ENCODE peak calls at places on chromosomes 6 and 20, in seven cellular contexts. One of them, this sample, is unnamed.

GRCh38 chr6:163346529-163346961 is 68.0 kb upstream of the QKI start:
- DNase-seq in GM06990: no peak
- DNase-seq in foreskin fibroblast: peak
- DNase-seq in astrocyte of the spinal cord: peak
- DNase-seq in activated CD8-positive, alpha-beta T cell treated with anti-CD3 and anti-CD28 coated beads for 36 hours: no peak
- DNase-seq in left lung: no peak
- DNase-seq in cardiac muscle cell: no peak
- DNase-seq in this sample: no peak

GRCh38 chr6:108758884-108759283 is 89.3 kb upstream of the ARMC2 start:
- DNase-seq in cardiac muscle cell: no peak
- DNase-seq in astrocyte of the spinal cord: no peak
- DNase-seq in GM06990: no peak
- DNase-seq in activated CD8-positive, alpha-beta T cell treated with anti-CD3 and anti-CD28 coated beads for 36 hours: no peak
- DNase-seq in left lung: no peak
- DNase-seq in foreskin fibroblast: no peak
- DNase-seq in this sample: no peak

GRCh38 chr6:154815938-154816820 is 83.0 kb downstream of the SCAF8 start:
- DNase-seq in foreskin fibroblast: peak
- DNase-seq in left lung: no peak
- DNase-seq in cardiac muscle cell: no peak
- DNase-seq in astrocyte of the spinal cord: peak
- DNase-seq in GM06990: no peak
- DNase-seq in activated CD8-positive, alpha-beta T cell treated with anti-CD3 and anti-CD28 coated beads for 36 hours: no peak
- DNase-seq in this sample: no peak

GRCh38 chr6:105487040-105487787 is 84.3 kb upstream of the PREP start:
- DNase-seq in left lung: no peak
- DNase-seq in activated CD8-positive, alpha-beta T cell treated with anti-CD3 and anti-CD28 coated beads for 36 hours: no peak
- DNase-seq in foreskin fibroblast: no peak
- DNase-seq in astrocyte of the spinal cord: no peak
- DNase-seq in GM06990: no peak
- DNase-seq in cardiac muscle cell: no peak
- DNase-seq in this sample: no peak

GRCh38 chr6:118876201-118876600 is 17.8 kb upstream of the ASF1A start:
- DNase-seq in left lung: no peak
- DNase-seq in activated CD8-positive, alpha-beta T cell treated with anti-CD3 and anti-CD28 coated beads for 36 hours: no peak
- DNase-seq in astrocyte of the spinal cord: peak
- DNase-seq in cardiac muscle cell: no peak
- DNase-seq in foreskin fibroblast: peak
- DNase-seq in GM06990: no peak
- DNase-seq in this sample: no peak

GRCh38 chr20:4829494-4830211 is 107.9 kb downstream of the PRND start:
- DNase-seq in activated CD8-positive, alpha-beta T cell treated with anti-CD3 and anti-CD28 coated beads for 36 hours: no peak
- DNase-seq in cardiac muscle cell: no peak
- DNase-seq in astrocyte of the spinal cord: no peak
- DNase-seq in left lung: no peak
- DNase-seq in foreskin fibroblast: no peak
- DNase-seq in GM06990: no peak
- DNase-seq in this sample: no peak

GRCh38 chr20:23602261-23602660 is 3.5 kb downstream of the CST9 start:
- DNase-seq in GM06990: no peak
- DNase-seq in astrocyte of the spinal cord: no peak
- DNase-seq in left lung: no peak
- DNase-seq in activated CD8-positive, alpha-beta T cell treated with anti-CD3 and anti-CD28 coated beads for 36 hours: no peak
- DNase-seq in foreskin fibroblast: no peak
- DNase-seq in cardiac muscle cell: no peak
- DNase-seq in this sample: no peak

GRCh38 chr6:16999486-17000436 is 102.1 kb upstream of the STMND1 start:
- DNase-seq in activated CD8-positive, alpha-beta T cell treated with anti-CD3 and anti-CD28 coated beads for 36 hours: no peak
- DNase-seq in left lung: no peak
- DNase-seq in foreskin fibroblast: peak
- DNase-seq in GM06990: no peak
- DNase-seq in cardiac muscle cell: no peak
- DNase-seq in astrocyte of the spinal cord: peak
- DNase-seq in this sample: peak

GRCh38 chr6:113642714-113643442 is 214.3 kb upstream of the MARCKS start:
- DNase-seq in cardiac muscle cell: peak
- DNase-seq in GM06990: peak
- DNase-seq in left lung: peak
- DNase-seq in activated CD8-positive, alpha-beta T cell treated with anti-CD3 and anti-CD28 coated beads for 36 hours: no peak
- DNase-seq in foreskin fibroblast: peak
- DNase-seq in astrocyte of the spinal cord: no peak
- DNase-seq in this sample: no peak

GRCh38 chr6:10557886-10558285 is 36.7 kb downstream of the GCNT2 start:
- DNase-seq in left lung: no peak
- DNase-seq in GM06990: no peak
- DNase-seq in cardiac muscle cell: no peak
- DNase-seq in foreskin fibroblast: no peak
- DNase-seq in astrocyte of the spinal cord: no peak
- DNase-seq in activated CD8-positive, alpha-beta T cell treated with anti-CD3 and anti-CD28 coated beads for 36 hours: no peak
- DNase-seq in this sample: no peak

GRCh38 chr6:35620706-35621105 is 68.0 kb downstream of the FKBP5 start:
- DNase-seq in cardiac muscle cell: no peak
- DNase-seq in left lung: no peak
- DNase-seq in activated CD8-positive, alpha-beta T cell treated with anti-CD3 and anti-CD28 coated beads for 36 hours: no peak
- DNase-seq in GM06990: no peak
- DNase-seq in astrocyte of the spinal cord: no peak
- DNase-seq in foreskin fibroblast: no peak
- DNase-seq in this sample: no peak

GRCh38 chr6:35622283-35622682 is 66.4 kb downstream of the FKBP5 start:
- DNase-seq in activated CD8-positive, alpha-beta T cell treated with anti-CD3 and anti-CD28 coated beads for 36 hours: no peak
- DNase-seq in left lung: no peak
- DNase-seq in GM06990: no peak
- DNase-seq in astrocyte of the spinal cord: no peak
- DNase-seq in cardiac muscle cell: no peak
- DNase-seq in foreskin fibroblast: no peak
- DNase-seq in this sample: no peak

GRCh38 chr6:35629876-35630378 is 58.8 kb downstream of the FKBP5 start:
- DNase-seq in cardiac muscle cell: no peak
- DNase-seq in GM06990: no peak
- DNase-seq in activated CD8-positive, alpha-beta T cell treated with anti-CD3 and anti-CD28 coated beads for 36 hours: no peak
- DNase-seq in left lung: no peak
- DNase-seq in astrocyte of the spinal cord: no peak
- DNase-seq in foreskin fibroblast: no peak
- DNase-seq in this sample: no peak

DNA sequence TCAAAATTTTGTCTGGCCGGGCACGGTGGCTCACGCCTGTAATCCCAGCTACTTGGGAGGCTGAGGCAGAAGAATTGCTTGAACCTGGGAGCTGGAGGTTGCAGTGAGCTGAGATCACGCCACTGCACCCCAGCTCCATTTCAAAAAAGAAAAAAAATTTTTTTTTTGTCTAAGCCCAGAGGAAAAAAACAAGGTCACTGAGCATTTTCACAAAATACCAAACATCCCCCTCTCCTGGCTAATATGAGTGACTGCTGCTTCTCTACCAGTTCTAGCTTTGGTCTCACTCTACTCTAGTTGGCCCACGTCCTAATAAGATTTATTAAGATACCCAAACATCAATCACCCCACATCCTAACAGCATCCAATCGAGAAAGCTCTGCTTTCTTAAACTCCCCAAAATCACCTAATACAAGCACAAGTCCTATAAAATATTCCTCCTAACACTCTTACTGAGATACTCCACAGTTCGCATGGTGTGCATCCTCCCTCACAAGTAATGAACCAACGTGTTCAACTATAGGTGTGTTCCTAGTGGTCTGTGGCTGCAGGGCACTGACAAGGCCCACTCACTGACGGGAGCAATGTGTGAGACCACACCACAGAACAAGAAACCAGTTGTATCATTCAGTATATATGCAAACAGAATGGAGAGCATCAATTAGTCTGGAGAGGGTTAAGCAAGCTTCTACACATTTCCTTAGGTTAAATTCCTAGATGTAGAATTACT is 64.2 kb downstream of the FKBP5 start:
- DNase-seq in left lung: no peak
- DNase-seq in astrocyte of the spinal cord: no peak
- DNase-seq in cardiac muscle cell: peak
- DNase-seq in foreskin fibroblast: peak
- DNase-seq in GM06990: no peak
- DNase-seq in activated CD8-positive, alpha-beta T cell treated with anti-CD3 and anti-CD28 coated beads for 36 hours: peak
- DNase-seq in this sample: peak
- TF ChIP-seq CTCF in left lung: no peak
- TF ChIP-seq CTCF in astrocyte of the spinal cord: peak
- TF ChIP-seq CTCF in cardiac muscle cell: peak
- TF ChIP-seq CTCF in foreskin fibroblast: peak
- TF ChIP-seq CTCF in GM06990: peak
- TF ChIP-seq CTCF in activated CD8-positive, alpha-beta T cell treated with anti-CD3 and anti-CD28 coated beads for 36 hours: peak
- TF ChIP-seq CTCF in this sample: peak

GRCh38 chr20:63172726-63173125 is 43.2 kb downstream of the YTHDF1 start:
- DNase-seq in astrocyte of the spinal cord: no peak
- DNase-seq in cardiac muscle cell: no peak
- DNase-seq in activated CD8-positive, alpha-beta T cell treated with anti-CD3 and anti-CD28 coated beads for 36 hours: peak
- DNase-seq in GM06990: no peak
- DNase-seq in foreskin fibroblast: no peak
- DNase-seq in left lung: no peak
- DNase-seq in this sample: no peak
- TF ChIP-seq CTCF in astrocyte of the spinal cord: peak
- TF ChIP-seq CTCF in cardiac muscle cell: peak
- TF ChIP-seq CTCF in activated CD8-positive, alpha-beta T cell treated with anti-CD3 and anti-CD28 coated beads for 36 hours: peak
- TF ChIP-seq CTCF in GM06990: peak
- TF ChIP-seq CTCF in foreskin fibroblast: peak
- TF ChIP-seq CTCF in left lung: no peak
- TF ChIP-seq CTCF in this sample: no peak

GRCh38 chr6:157644043-157644810 is 178.8 kb upstream of the SNX9 start:
- DNase-seq in cardiac muscle cell: no peak
- DNase-seq in GM06990: no peak
- DNase-seq in astrocyte of the spinal cord: no peak
- DNase-seq in activated CD8-positive, alpha-beta T cell treated with anti-CD3 and anti-CD28 coated beads for 36 hours: peak
- DNase-seq in foreskin fibroblast: peak
- DNase-seq in left lung: no peak
- DNase-seq in this sample: peak
- TF ChIP-seq CTCF in cardiac muscle cell: peak
- TF ChIP-seq CTCF in GM06990: no peak
- TF ChIP-seq CTCF in astrocyte of the spinal cord: peak
- TF ChIP-seq CTCF in activated CD8-positive, alpha-beta T cell treated with anti-CD3 and anti-CD28 coated beads for 36 hours: peak
- TF ChIP-seq CTCF in foreskin fibroblast: peak
- TF ChIP-seq CTCF in left lung: no peak
- TF ChIP-seq CTCF in this sample: no peak

DNA sequence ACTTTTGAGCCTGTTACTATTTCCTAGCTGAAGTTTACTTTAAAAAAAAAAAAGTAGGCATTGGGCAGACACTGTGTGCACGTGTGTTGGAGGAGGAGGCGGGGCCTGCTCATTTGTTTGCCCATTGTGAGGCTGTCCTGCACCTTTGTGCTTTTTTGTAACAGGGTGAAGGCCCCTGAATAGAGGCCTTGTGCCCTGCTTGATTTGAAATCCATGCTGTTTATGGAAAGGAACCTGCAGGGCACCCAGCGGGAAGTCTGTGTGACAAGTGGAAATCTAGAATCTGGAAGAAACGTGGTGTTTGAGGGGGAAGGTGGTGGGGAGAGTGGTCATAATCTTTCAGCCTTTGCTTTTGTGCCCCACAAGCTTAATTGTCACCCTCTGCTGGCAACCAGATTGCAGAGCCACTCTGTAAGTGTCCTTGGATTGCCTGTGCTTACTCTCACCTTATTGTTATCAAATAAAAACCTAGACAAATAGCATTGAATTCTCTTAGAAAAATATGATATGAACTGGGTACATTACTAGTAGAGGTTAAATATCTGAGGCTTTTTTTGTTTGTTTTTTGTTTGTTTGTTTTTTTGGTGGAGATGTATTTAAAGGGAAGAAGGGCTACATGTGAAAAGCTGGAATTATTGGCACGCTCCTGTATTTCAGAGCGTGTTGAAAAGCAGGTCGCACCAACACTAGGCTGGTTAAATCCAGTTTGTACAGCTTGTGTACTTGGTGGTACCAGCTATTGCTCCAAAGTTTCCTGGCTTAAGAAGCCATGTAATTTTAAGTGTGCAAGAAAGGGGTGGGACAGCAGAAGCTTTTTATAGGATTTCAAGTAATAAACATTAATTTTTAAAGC is 156.2 kb downstream of the ARID1B start:
- DNase-seq in GM06990: no peak
- DNase-seq in astrocyte of the spinal cord: no peak
- DNase-seq in foreskin fibroblast: no peak
- DNase-seq in cardiac muscle cell: peak
- DNase-seq in activated CD8-positive, alpha-beta T cell treated with anti-CD3 and anti-CD28 coated beads for 36 hours: peak
- DNase-seq in left lung: peak
- DNase-seq in this sample: no peak
- TF ChIP-seq CTCF in GM06990: peak
- TF ChIP-seq CTCF in astrocyte of the spinal cord: no peak
- TF ChIP-seq CTCF in foreskin fibroblast: no peak
- TF ChIP-seq CTCF in cardiac muscle cell: no peak
- TF ChIP-seq CTCF in activated CD8-positive, alpha-beta T cell treated with anti-CD3 and anti-CD28 coated beads for 36 hours: peak
- TF ChIP-seq CTCF in left lung: no peak
- TF ChIP-seq CTCF in this sample: no peak

DNA sequence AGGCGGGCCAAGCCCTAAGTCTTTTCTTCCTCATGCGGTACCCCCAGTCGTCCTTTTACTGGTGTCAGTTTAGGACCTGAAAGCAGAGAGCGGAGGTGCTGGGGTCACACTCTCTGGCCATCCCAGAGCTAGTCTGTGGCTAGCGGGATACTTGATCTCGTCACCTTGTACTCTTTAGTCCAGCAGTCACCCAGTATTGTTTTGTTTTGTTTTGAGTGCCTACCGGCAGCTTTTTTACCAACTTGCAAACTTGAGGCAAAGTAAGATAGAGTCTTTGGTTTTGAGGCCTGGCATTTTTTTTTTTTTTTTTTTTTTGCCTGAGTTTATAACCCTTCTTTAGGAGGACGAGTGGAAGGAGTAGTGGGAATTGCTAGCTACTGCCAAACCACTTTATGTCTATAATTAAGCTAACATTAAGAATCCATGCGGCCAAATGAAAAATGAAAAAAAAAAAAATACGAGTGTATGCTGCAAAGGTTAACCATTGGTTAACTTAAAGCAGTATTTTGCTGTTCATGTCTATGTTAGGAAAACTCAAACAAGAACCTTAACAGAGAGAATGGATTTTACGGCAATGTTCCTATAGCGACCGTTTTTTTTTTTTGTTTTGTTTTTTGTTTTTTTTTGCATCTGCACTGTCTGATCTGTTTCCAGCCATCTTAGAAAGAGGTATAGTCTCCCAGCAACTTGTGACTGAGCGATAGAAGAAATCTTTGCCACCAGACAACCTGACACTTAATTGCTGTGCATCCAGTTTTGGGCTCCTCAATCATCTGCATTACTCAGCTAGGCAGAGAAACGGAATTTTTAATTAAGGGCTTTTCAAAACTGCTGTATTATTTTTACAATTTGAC is 56.8 kb downstream of the FAM217A start:
- DNase-seq in GM06990: no peak
- DNase-seq in cardiac muscle cell: no peak
- DNase-seq in astrocyte of the spinal cord: peak
- DNase-seq in left lung: no peak
- DNase-seq in foreskin fibroblast: no peak
- DNase-seq in activated CD8-positive, alpha-beta T cell treated with anti-CD3 and anti-CD28 coated beads for 36 hours: no peak
- DNase-seq in this sample: peak
- TF ChIP-seq CTCF in GM06990: no peak
- TF ChIP-seq CTCF in cardiac muscle cell: no peak
- TF ChIP-seq CTCF in astrocyte of the spinal cord: no peak
- TF ChIP-seq CTCF in left lung: no peak
- TF ChIP-seq CTCF in foreskin fibroblast: no peak
- TF ChIP-seq CTCF in activated CD8-positive, alpha-beta T cell treated with anti-CD3 and anti-CD28 coated beads for 36 hours: no peak
- TF ChIP-seq CTCF in this sample: no peak